ENCODE peak calls at places on chromosomes 4 and X, in ten cellular contexts. J is Caki2; U is Right ventricle myocardium inferior; V is M059J; R is COR-L47; N is Panc1; S is MG63; G is GM13976; B is GM12878; D is central memory CD4-positive, alpha-beta T cell. I is an unnamed sample.

GRCh38 chr4:158783775-158784174 is 14.9 kb downstream of the FNIP2 start:
- DNase-seq in N (no peak), J (no peak), G (no peak), B (no peak), S (no peak), R (no peak), D (no peak), V (peak; percentile 73), U (no peak), I (no peak)

GRCh38 chr4:2417765-2418651 is at the start of gene ZFYVE28:
- DNase-seq in G (peak; percentile 58), S (no peak), N (no peak), D (no peak), V (peak; percentile 43), J (peak; percentile 34), R (no peak), B (no peak), U (peak; percentile 75), I (no peak)

GRCh38 chr4:63831590-63831989 is 577.7 kb downstream of the TECRL start:
- DNase-seq in N (no peak), U (no peak), R (peak; percentile 9), G (no peak), D (no peak), S (no peak), B (no peak), J (no peak), V (no peak), I (no peak)

GRCh38 chr4:130077275-130077674 is 981.3 kb downstream of the C4orf33 start:
- DNase-seq in D (no peak), J (peak; percentile 61), U (no peak), V (peak; percentile 28), G (no peak), R (no peak), N (no peak), B (no peak), S (no peak), I (no peak)

GRCh38 chrX:115693476-115693875 is 132.5 kb downstream of the PLS3 start:
- DNase-seq in U (no peak), S (no peak), J (no peak), B (no peak), N (no peak), G (no peak), R (no peak), D (no peak), V (no peak), I (no peak)

GRCh38 chrX:140767646-140768045 is 58.1 kb downstream of the LINC00632 start:
- DNase-seq in S (peak; percentile 14), N (no peak), D (no peak), V (peak; percentile 68), R (no peak), G (no peak), U (no peak), J (peak; percentile 52), B (no peak), I (no peak)

GRCh38 chrX:24838624-24839023 is 144.9 kb downstream of the POLA1 start:
- DNase-seq in B (peak; percentile 1), J (peak; percentile 19), G (peak; percentile 5), S (no peak), R (peak; percentile 1), V (peak; percentile 42), D (peak; percentile 5), N (no peak), U (no peak), I (no peak)

GRCh38 chrX:30748337-30748960 is 95.2 kb downstream of the GK start:
- DNase-seq in R (no peak), U (no peak), V (peak; percentile 2), S (no peak), B (no peak), D (no peak), N (no peak), J (no peak), G (no peak), I (no peak)

GRCh38 chrX:11470231-11470630 is 177.0 kb downstream of the AMELX start:
- DNase-seq in V (peak; percentile 90), G (no peak), J (peak; percentile 66), R (no peak), S (peak; percentile 28), N (no peak), U (no peak), D (no peak), B (no peak), I (no peak)

GRCh38 chr4:56038763-56039162 is 90.0 kb downstream of the CEP135 start:
- DNase-seq in B (no peak), J (no peak), S (no peak), U (no peak), N (no peak), V (peak; percentile 2), R (no peak), G (no peak), D (no peak), I (no peak)

GRCh38 chrX:152170621-152171020 is 32.2 kb upstream of the MAGEA10 start:
- DNase-seq in S (no peak), B (no peak), D (no peak), J (no peak), U (no peak), G (no peak), V (no peak), R (no peak), N (no peak), I (no peak)

GRCh38 chrX:54807524-54808108 is at the start of gene MAGED2:
- DNase-seq in B (no peak), J (peak; percentile 6), R (no peak), G (no peak), U (no peak), N (no peak), V (peak; percentile 20), S (peak; percentile 21), D (peak; percentile 40), I (no peak)

GRCh38 chr4:123616970-123617392 is 220.4 kb downstream of the SPRY1 start:
- DNase-seq in B (no peak), G (no peak), U (peak; percentile 82), V (peak; percentile 28), R (peak; percentile 76), S (no peak), N (no peak), J (no peak), D (peak; percentile 70), I (no peak)

GRCh38 chr4:108054025-108054424 is 64.3 kb downstream of the HADH start:
- DNase-seq in N (no peak), G (no peak), R (no peak), D (no peak), S (no peak), J (no peak), U (no peak), B (no peak), V (no peak), I (no peak)

GRCh38 chr4:149795256-149795655 is 20.4 kb downstream of the IQCM start:
- DNase-seq in B (no peak), V (peak; percentile 18), R (no peak), S (no peak), G (no peak), N (no peak), U (no peak), D (no peak), J (no peak), I (no peak)

GRCh38 chr4:43525646-43526045 is 633.1 kb downstream of the GRXCR1 start:
- DNase-seq in V (no peak), R (no peak), G (no peak), J (no peak), S (no peak), N (no peak), D (no peak), U (no peak), B (no peak), I (no peak)

GRCh38 chr4:14919785-14920184 is 82.5 kb upstream of the CPEB2 start:
- DNase-seq in B (no peak), G (no peak), R (no peak), U (no peak), V (no peak), D (no peak), N (no peak), J (no peak), S (no peak), I (no peak)

GRCh38 chr4:8706221-8707044 is 113.9 kb downstream of the CPZ start:
- DNase-seq in D (no peak), V (no peak), J (no peak), N (no peak), B (no peak), S (no peak), G (no peak), U (peak; percentile 27), R (no peak), I (no peak)

GRCh38 chr4:136562842-136563241 is 969.5 kb downstream of the PCDH18 start:
- DNase-seq in S (no peak), J (no peak), D (no peak), N (no peak), V (no peak), U (no peak), G (no peak), B (no peak), R (no peak), I (no peak)

I was measured in GM12864.